ENCODE peak calls at places on chromosomes 7 and 10, in six cellular contexts. Z, B, X, D, E and Q are unnamed samples.

GRCh38 chr10:50332108-50332846 is 81.0 kb upstream of the ASAH2 start:
- DNase-seq in Z (no peak), B (no peak), X (no peak), D (no peak), E (no peak), Q (no peak)

GRCh38 chr7:40232242-40232929 is 97.6 kb downstream of the SUGCT start:
- DNase-seq in Z (no peak), B (no peak), X (no peak), D (peak; percentile 80), E (no peak), Q (peak; percentile 30)

GRCh38 chr10:62761115-62761514 is 43.4 kb upstream of the ADO start:
- DNase-seq in Z (no peak), B (no peak), X (no peak), D (no peak), E (no peak), Q (no peak)

GRCh38 chr10:73744690-73744994 is 470 bp downstream of the SEC24C start:
- DNase-seq in Z (no peak), B (peak; percentile 78), X (peak; percentile 66), D (peak; percentile 58), E (no peak), Q (no peak)

GRCh38 chr7:135745702-135746312 is 2.8 kb downstream of the FAM180A start:
- DNase-seq in Z (peak; percentile 31), B (peak; percentile 86), X (peak; percentile 57), D (peak; percentile 99), E (no peak), Q (peak; percentile 76)

GRCh38 chr7:2646680-2647571 is 15.1 kb downstream of the TTYH3 start:
- DNase-seq in Z (no peak), B (no peak), X (no peak), D (no peak), E (no peak), Q (no peak)

GRCh38 chr10:73359492-73359891 is 828 bp upstream of the CFAP70 start:
- DNase-seq in Z (no peak), B (no peak), X (no peak), D (no peak), E (no peak), Q (no peak)

GRCh38 chr7:6612819-6613218 is 2.6 kb upstream of the ZNF853 start:
- DNase-seq in Z (no peak), B (no peak), X (no peak), D (no peak), E (no peak), Q (no peak)

GRCh38 chr10:12832096-12832495 is 169.4 kb downstream of the CCDC3 start:
- DNase-seq in Z (no peak), B (no peak), X (no peak), D (no peak), E (no peak), Q (no peak)

GRCh38 chr7:19249281-19249680 is 104.1 kb upstream of the FERD3L start:
- DNase-seq in Z (no peak), B (no peak), X (no peak), D (no peak), E (no peak), Q (no peak)

GRCh38 chr10:27747096-27747451 is 1.5 kb upstream of the MKX start:
- DNase-seq in Z (no peak), B (no peak), X (no peak), D (peak; percentile 5), E (no peak), Q (no peak)

GRCh38 chr10:69497235-69497561 is 45.9 kb downstream of the TSPAN15 start:
- DNase-seq in Z (no peak), B (no peak), X (no peak), D (no peak), E (no peak), Q (no peak)

GRCh38 chr10:48495282-48496045 is 109.4 kb downstream of the ARHGAP22 start:
- DNase-seq in Z (no peak), B (no peak), X (no peak), D (no peak), E (no peak), Q (no peak)

GRCh38 chr7:149669121-149669818 is 104.1 kb downstream of the ZNF467 start:
- DNase-seq in Z (no peak), B (no peak), X (no peak), D (peak; percentile 19), E (no peak), Q (no peak)

GRCh38 chr10:70256463-70256862 is 23.2 kb upstream of the PPA1 start:
- DNase-seq in Z (no peak), B (no peak), X (no peak), D (no peak), E (no peak), Q (no peak)

GRCh38 chr10:113665806-113666354 is 2.0 kb upstream of the NRAP start:
- DNase-seq in Z (no peak), B (peak; percentile 67), X (no peak), D (peak; percentile 93), E (no peak), Q (no peak)

GRCh38 chr7:44258865-44259546 is 58.2 kb downstream of the YKT6 start:
- DNase-seq in Z (no peak), B (no peak), X (no peak), D (no peak), E (no peak), Q (no peak)

GRCh38 chr7:134460000-134460399 is 1.1 kb upstream of the AKR1B1 start:
- DNase-seq in Z (no peak), B (no peak), X (no peak), D (peak; percentile 59), E (no peak), Q (no peak)

GRCh38 chr7:112990619-112991018 is 96.0 kb downstream of the GPR85 start:
- DNase-seq in Z (no peak), B (no peak), X (no peak), D (peak; percentile 67), E (no peak), Q (no peak)

GRCh38 chr10:32964261-32964660 is 6.2 kb upstream of the ITGB1 start:
- DNase-seq in Z (no peak), B (no peak), X (no peak), D (no peak), E (no peak), Q (no peak)

GRCh38 chr7:41732279-41733062 is 29.6 kb upstream of the INHBA start:
- DNase-seq in Z (no peak), B (peak; percentile 45), X (no peak), D (peak; percentile 33), E (no peak), Q (no peak)

GRCh38 chr10:58064714-58065528 is 202.8 kb downstream of the IPMK start:
- DNase-seq in Z (no peak), B (no peak), X (no peak), D (peak; percentile 58), E (no peak), Q (no peak)

GRCh38 chr7:82507365-82507975 is 63.9 kb upstream of the CACNA2D1 start:
- DNase-seq in Z (no peak), B (no peak), X (no peak), D (no peak), E (no peak), Q (no peak)

GRCh38 chr7:100378114-100378760 is 5.0 kb downstream of the PILRA start:
- DNase-seq in Z (no peak), B (no peak), X (no peak), D (no peak), E (no peak), Q (no peak)

GRCh38 chr7:142939226-142939910 is at the start of gene LLCFC1:
- DNase-seq in Z (no peak), B (no peak), X (no peak), D (no peak), E (no peak), Q (no peak)

GRCh38 chr10:34711500-34711899 is 103.6 kb downstream of the PARD3 start:
- DNase-seq in Z (no peak), B (no peak), X (peak; percentile 42), D (no peak), E (no peak), Q (no peak)

GRCh38 chr10:114328876-114329275 is 75.4 kb downstream of the AFAP1L2 start:
- DNase-seq in Z (peak; percentile 71), B (no peak), X (peak; percentile 81), D (no peak), E (no peak), Q (peak; percentile 63)

GRCh38 chr7:134599371-134599770 is 47.3 kb upstream of the BPGM start:
- DNase-seq in Z (no peak), B (no peak), X (peak; percentile 27), D (no peak), E (no peak), Q (no peak)

GRCh38 chr7:150405584-150406310 is 26.6 kb downstream of the ZNF775 start:
- DNase-seq in Z (no peak), B (no peak), X (peak; percentile 24), D (peak; percentile 27), E (no peak), Q (peak; percentile 54)

GRCh38 chr7:15937571-15937970 is 251.1 kb upstream of the MEOX2 start:
- DNase-seq in Z (no peak), B (no peak), X (no peak), D (peak; percentile 56), E (no peak), Q (no peak)

GRCh38 chr7:25117226-25118047 is 7.6 kb downstream of the CYCS start:
- DNase-seq in Z (no peak), B (no peak), X (no peak), D (peak; percentile 27), E (no peak), Q (no peak)

DNA sequence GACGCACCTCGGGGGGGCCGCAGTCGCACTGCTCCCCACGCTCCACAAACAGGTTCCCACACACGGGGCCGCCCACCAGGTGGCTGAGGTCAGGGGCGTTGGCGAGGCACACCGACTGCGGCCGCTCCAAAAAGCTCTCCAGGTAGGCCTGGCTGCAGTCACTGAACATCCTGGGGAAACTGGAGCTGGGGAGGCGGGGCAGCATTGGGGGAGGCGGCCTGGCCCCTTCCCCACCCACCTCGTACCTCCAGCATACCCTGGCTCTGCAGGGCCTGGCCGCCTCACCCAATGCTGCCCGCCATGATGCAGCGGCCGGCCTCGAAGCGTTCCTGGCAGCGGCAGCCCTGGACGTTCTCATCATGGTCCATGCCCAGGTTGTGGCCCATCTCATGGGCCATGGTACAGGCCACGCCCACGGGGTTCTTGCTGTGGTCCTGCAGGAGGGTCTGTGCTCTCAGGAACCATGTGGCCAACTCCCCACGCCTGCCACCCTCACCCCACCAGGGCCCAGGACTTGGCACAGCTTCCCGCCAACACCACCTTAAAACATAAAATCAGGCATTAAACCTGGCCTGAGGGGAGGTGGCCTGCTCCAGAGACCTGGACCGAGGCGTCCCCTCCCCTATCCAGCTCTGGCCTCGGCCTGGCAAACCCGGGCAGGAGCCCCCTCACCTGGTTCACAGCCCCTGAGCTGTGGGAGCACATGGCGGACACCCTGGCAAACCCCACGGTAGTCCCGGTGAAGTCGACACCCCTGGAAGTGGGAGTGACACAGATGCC is 5.0 kb downstream of the ADAM8 start:
- DNase-seq in Z (no peak), B (no peak), X (no peak), D (no peak), E (no peak), Q (no peak)
- H3K27ac ChIP-seq in Z (no peak overlapping the region), B (no peak overlapping the region), X (no peak overlapping the region), D (no peak overlapping the region), E (peak overlapping the region; percentile 23), Q (no peak overlapping the region)

GRCh38 chr7:139734395-139734794 is 43.4 kb downstream of the HIPK2 start:
- DNase-seq in Z (no peak), B (no peak), X (peak; percentile 50), D (peak; percentile 96), E (no peak), Q (no peak)
- H3K9me3 ChIP-seq in Z (no peaks in the 10 kb centered on the region), B (no peaks in the 10 kb centered on the region), X (no peaks in the 10 kb centered on the region), D (no peaks in the 10 kb centered on the region), E (no peaks in the 10 kb centered on the region), Q (no peaks in the 10 kb centered on the region)

GRCh38 chr10:123203393-123204126 is 49.4 kb downstream of the BUB3 start:
- DNase-seq in Z (no peak), B (no peak), X (no peak), D (no peak), E (no peak), Q (no peak)
- H3K27ac ChIP-seq in Z (no peak overlapping the region), B (no peak overlapping the region), X (no peak overlapping the region), D (no peak overlapping the region), E (no peak overlapping the region), Q (no peak overlapping the region)

GRCh38 chr7:49797987-49798660 is 24.7 kb downstream of the VWC2 start:
- DNase-seq in Z (peak; percentile 38), B (no peak), X (peak; percentile 54), D (no peak), E (no peak), Q (no peak)
- H3K9me3 ChIP-seq in Z (no peaks in the 10 kb centered on the region), B (peaks cover 1% of the 10 kb centered on the region), X (no peaks in the 10 kb centered on the region), D (peaks cover 22% of the 10 kb centered on the region), E (no peaks in the 10 kb centered on the region), Q (no peaks in the 10 kb centered on the region)